ENCODE peak calls at places on chromosomes 1 and 21, in four cellular contexts. C, Q, V and W are unnamed samples. For H3K4me1, the result is how much of the 10 kb centered on the place peaks cover.

GRCh38 chr1:148318123-148318899 is 164.8 kb downstream of the PPIAL4G start:
- DNase-seq in Q (peak), V (peak), C (no peak), W (peak)

GRCh38 chr1:228263636-228264035 is 55.8 kb downstream of the OBSCN start:
- DNase-seq in Q (peak), V (no peak), C (no peak), W (no peak)

GRCh38 chr1:208203127-208203847 is 40.9 kb downstream of the PLXNA2 start:
- DNase-seq in Q (no peak), V (no peak), C (peak), W (peak)

GRCh38 chr1:30313176-30313575 is 410.2 kb downstream of the MATN1 start:
- DNase-seq in V (no peak), C (no peak), Q (peak), W (no peak)

GRCh38 chr1:177010246-177010825 is 154.2 kb downstream of the ASTN1 start:
- DNase-seq in V (no peak), Q (peak), C (no peak), W (no peak)

GRCh38 chr1:89719502-89720306 is 86.8 kb downstream of the LRRC8C start:
- DNase-seq in V (peak), Q (no peak), C (no peak), W (no peak)

GRCh38 chr1:95186149-95186548 is 47.9 kb upstream of the RWDD3 start:
- DNase-seq in Q (no peak), V (no peak), C (no peak), W (no peak)

GRCh38 chr1:147669475-147670318 is 627 bp downstream of the ACP6 start:
- DNase-seq in C (peak), Q (no peak), V (no peak), W (peak)

GRCh38 chr1:160092366-160093068 is 5.9 kb downstream of the IGSF8 start:
- DNase-seq in V (no peak), Q (no peak), C (no peak), W (no peak)

GRCh38 chr1:229846351-229846750 is 220.3 kb downstream of the URB2 start:
- DNase-seq in V (no peak), C (no peak), Q (no peak), W (no peak)

GRCh38 chr1:22325531-22326371 is 125.9 kb upstream of the ZBTB40 start:
- DNase-seq in Q (no peak), C (no peak), V (no peak), W (no peak)

GRCh38 chr1:215637041-215637573 is 70.0 kb downstream of the KCTD3 start:
- DNase-seq in C (no peak), V (no peak), Q (no peak), W (no peak)

GRCh38 chr1:4770713-4771112 is 116.3 kb downstream of the AJAP1 start:
- DNase-seq in V (no peak), Q (no peak), C (no peak), W (no peak)

GRCh38 chr1:244049142-244049968 is 1.7 kb upstream of the ZBTB18 start:
- DNase-seq in Q (no peak), V (no peak), C (no peak), W (peak)

GRCh38 chr1:52631759-52632331 is 1.1 kb upstream of the SHISAL2A start:
- DNase-seq in Q (no peak), V (no peak), C (no peak), W (no peak)

GRCh38 chr1:183244466-183244865 is 58.4 kb downstream of the LAMC2 start:
- DNase-seq in V (no peak), C (no peak), Q (peak), W (peak)

GRCh38 chr1:245337829-245338484 is 183.2 kb downstream of the KIF26B start:
- DNase-seq in Q (no peak), V (no peak), C (no peak), W (no peak)

GRCh38 chr1:156281281-156282142 is 1.1 kb downstream of the SMG5 start:
- DNase-seq in C (no peak), Q (no peak), V (no peak), W (no peak)

GRCh38 chr1:58395355-58395754 is 151.2 kb downstream of the OMA1 start:
- DNase-seq in C (peak), Q (no peak), V (no peak), W (no peak)

GRCh38 chr1:34500451-34500850 is 254.4 kb upstream of the GJB5 start:
- DNase-seq in Q (peak), C (no peak), V (no peak), W (no peak)

GRCh38 chr1:64745986-64746940 is 1.4 kb downstream of the RAVER2 start:
- DNase-seq in Q (no peak), V (no peak), C (no peak), W (no peak)

GRCh38 chr1:39387452-39387851 is 104.0 kb upstream of the BMP8A start:
- DNase-seq in V (no peak), C (peak), Q (no peak), W (no peak)

GRCh38 chr1:182601416-182601786 is 2.8 kb downstream of the RGS16 start:
- DNase-seq in Q (no peak), C (peak), V (peak), W (no peak)

GRCh38 chr1:168443356-168443755 is 100.4 kb downstream of the XCL2 start:
- DNase-seq in Q (no peak), V (no peak), C (no peak), W (no peak)

GRCh38 chr1:184513421-184513820 is 126.6 kb downstream of the C1orf21 start:
- DNase-seq in Q (no peak), V (no peak), C (no peak), W (no peak)

GRCh38 chr1:203351037-203351625 is at the start of gene FMOD:
- DNase-seq in V (no peak), C (no peak), Q (no peak), W (no peak)

GRCh38 chr1:62529227-62529626 is 68.1 kb upstream of the ANGPTL3 start:
- DNase-seq in C (no peak), Q (no peak), V (no peak), W (no peak)

GRCh38 chr1:107935396-107936064 is 29.4 kb downstream of the VAV3 start:
- DNase-seq in V (peak), C (no peak), Q (no peak), W (no peak)

GRCh38 chr1:207863893-207864535 is 46.9 kb downstream of the CD34 start:
- DNase-seq in V (peak), Q (no peak), C (no peak), W (no peak)

GRCh38 chr21:26865857-26866256 is 20.6 kb upstream of the ADAMTS1 start:
- DNase-seq in Q (no peak), V (no peak), C (no peak), W (no peak)
- TF ChIP-seq EP300 in Q (no peak), V (no peak), C (no peak), W (no peak)

DNA sequence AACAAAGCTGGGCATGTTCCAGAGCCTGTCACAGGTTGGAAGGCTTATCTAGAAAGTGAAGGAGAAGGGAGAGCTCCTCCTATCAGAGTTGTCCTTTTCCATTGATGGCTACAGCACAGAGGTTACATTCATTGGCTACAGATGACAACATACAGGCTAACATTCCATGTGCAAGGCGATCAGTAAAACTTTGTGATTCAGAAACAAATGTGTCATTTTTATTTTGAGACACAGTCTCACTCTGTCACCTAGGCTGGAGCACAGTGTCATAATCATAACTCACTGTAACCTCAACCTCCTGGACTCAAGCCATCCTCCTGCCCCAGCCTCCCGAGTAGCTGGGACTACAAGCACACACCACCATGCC is 32.6 kb downstream of the TRIM67 start:
- DNase-seq in Q (no peak), C (peak), V (no peak), W (no peak)
- TF ChIP-seq CTCF in Q (no peak), C (no peak), V (no peak), W (no peak)

DNA sequence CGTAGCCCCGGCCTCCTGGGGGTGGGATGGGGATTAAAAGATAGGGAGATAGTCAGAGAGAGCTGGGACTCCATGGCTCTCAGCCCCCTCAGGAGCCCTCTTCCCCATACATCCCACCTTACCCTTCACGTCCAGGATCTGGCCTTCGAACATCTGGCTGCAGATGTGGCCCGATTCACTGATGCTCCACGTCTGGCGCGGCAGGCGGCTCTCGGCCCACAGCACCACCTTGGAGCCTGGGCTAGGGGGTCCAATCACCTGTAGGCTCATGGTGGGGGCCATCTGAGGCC is 4.2 kb downstream of the CD52 start:
- DNase-seq in C (no peak), Q (no peak), V (no peak), W (no peak)
- H3K4me1 ChIP-seq in C (under half), Q (under half), V (under half), W (under half)

GRCh38 chr1:28646040-28646439 is 2.4 kb upstream of the RNU11 start:
- DNase-seq in C (no peak), V (no peak), Q (no peak), W (no peak)

GRCh38 chr1:28642847-28643635 is at the start of gene TAF12:
- DNase-seq in V (peak), C (peak), Q (peak), W (peak)

DNA sequence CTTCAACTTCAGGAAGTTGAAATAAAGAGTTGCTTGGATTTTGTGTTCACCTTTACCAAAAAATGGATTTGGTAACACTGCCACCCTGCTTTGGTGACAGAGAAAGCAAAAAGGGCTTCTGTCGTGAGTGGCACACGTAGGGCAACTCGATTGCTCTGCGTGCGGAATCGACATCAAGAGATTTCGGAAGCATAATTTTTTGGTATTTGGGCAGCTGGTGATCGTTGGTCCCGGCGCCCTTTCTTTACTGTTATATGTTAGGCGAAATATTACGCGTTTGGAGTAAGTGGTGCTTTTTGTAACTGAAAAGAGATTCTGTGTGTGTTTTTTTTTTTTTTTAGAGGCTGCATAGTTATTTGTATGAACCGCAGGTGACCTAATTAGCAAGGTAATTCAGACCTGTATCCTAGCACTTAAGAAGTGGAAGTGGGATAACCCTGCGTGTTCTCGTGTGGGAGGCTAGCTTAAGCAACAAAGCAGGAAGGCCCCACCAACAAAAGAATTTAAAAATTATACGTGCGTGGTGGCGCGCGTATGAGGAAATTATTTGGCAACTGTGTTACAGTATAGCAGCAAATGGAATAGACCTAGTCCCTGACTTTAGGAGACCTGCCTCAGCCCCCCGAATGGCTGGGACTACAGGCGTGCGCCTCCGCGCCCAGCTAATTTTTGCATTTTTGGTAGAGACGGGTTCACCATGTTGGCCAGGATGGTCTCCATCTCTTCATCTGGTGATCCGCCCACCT is at the start of gene RNU11:
- DNase-seq in C (peak), Q (peak), V (peak), W (peak)
- TF ChIP-seq EP300 in C (peak), Q (no peak), V (peak), W (peak)

GRCh38 chr1:114428083-114428754 is 82.8 kb downstream of the TRIM33 start:
- DNase-seq in Q (no peak), C (peak), V (no peak), W (no peak)
- TF ChIP-seq CTCF in Q (peak), C (peak), V (no peak), W (peak)

GRCh38 chr1:35851175-35851869 is 31.7 kb upstream of the AGO1 start:
- DNase-seq in C (no peak), Q (no peak), V (no peak), W (no peak)

GRCh38 chr1:35857830-35858229 is 25.2 kb upstream of the AGO1 start:
- DNase-seq in Q (no peak), C (peak), V (no peak), W (no peak)

GRCh38 chr1:35852241-35852640 is 30.8 kb upstream of the AGO1 start:
- DNase-seq in C (no peak), Q (no peak), V (no peak), W (no peak)

GRCh38 chr1:35856964-35857363 is 26.0 kb upstream of the AGO1 start:
- DNase-seq in V (no peak), C (no peak), Q (no peak), W (no peak)

GRCh38 chr1:35855016-35855700 is 27.9 kb upstream of the AGO1 start:
- DNase-seq in Q (no peak), V (no peak), C (no peak), W (no peak)
- H3K4me1 ChIP-seq in Q (under half), V (under half), C (under half), W (under half)

GRCh38 chr21:41768371-41769042 is 1.7 kb upstream of the RIPK4 start:
- DNase-seq in Q (no peak), V (no peak), C (peak), W (peak)
- TF ChIP-seq EP300 in Q (no peak), V (no peak), C (peak), W (no peak)